ENCODE peak calls at places on chromosome 7, in nine cellular contexts. A, S, W, G, B, F, N, X and I are unnamed samples.

GRCh38 chr7:138459300-138460175 is 521 bp upstream of the TRIM24 start:
- DNase-seq in A (peak), S (peak), W (peak), G (no peak), B (peak), F (peak), N (no peak), X (peak), I (peak)

GRCh38 chr7:19552576-19552975 is 156.3 kb downstream of the POLR1F start:
- DNase-seq in A (no peak), S (no peak), W (no peak), G (no peak), B (no peak), F (no peak), N (no peak), X (no peak), I (no peak)

GRCh38 chr7:130345106-130345505 is 490 bp downstream of the CPA5 start:
- DNase-seq in A (no peak), S (no peak), W (no peak), G (no peak), B (no peak), F (no peak), N (no peak), X (peak), I (no peak)

GRCh38 chr7:29987821-29988317 is 1.7 kb downstream of the SCRN1 start:
- DNase-seq in A (peak), S (no peak), W (peak), G (peak), B (no peak), F (no peak), N (peak), X (no peak), I (no peak)

GRCh38 chr7:38728145-38728544 is 97.0 kb upstream of the AMPH start:
- DNase-seq in A (no peak), S (no peak), W (no peak), G (no peak), B (no peak), F (no peak), N (peak), X (no peak), I (no peak)

GRCh38 chr7:142263598-142264380 is 5.9 kb upstream of the PRSS58 start:
- DNase-seq in A (no peak), S (no peak), W (no peak), G (no peak), B (no peak), F (no peak), N (peak), X (no peak), I (no peak)

GRCh38 chr7:29282819-29283414 is 88.3 kb downstream of the CHN2 start:
- DNase-seq in A (no peak), S (no peak), W (no peak), G (no peak), B (no peak), F (no peak), N (no peak), X (no peak), I (no peak)

GRCh38 chr7:92826258-92827004 is 9.9 kb downstream of the CDK6 start:
- DNase-seq in A (no peak), S (no peak), W (no peak), G (no peak), B (no peak), F (no peak), N (no peak), X (no peak), I (no peak)

GRCh38 chr7:16923019-16923418 is 41.2 kb upstream of the AGR3 start:
- DNase-seq in A (no peak), S (no peak), W (no peak), G (no peak), B (no peak), F (no peak), N (no peak), X (no peak), I (no peak)

GRCh38 chr7:92297736-92298135 is 52.0 kb downstream of the ANKIB1 start:
- DNase-seq in A (no peak), S (no peak), W (no peak), G (no peak), B (no peak), F (no peak), N (no peak), X (no peak), I (no peak)

GRCh38 chr7:79610301-79610700 is 156.8 kb upstream of the MAGI2 start:
- DNase-seq in A (no peak), S (no peak), W (no peak), G (no peak), B (no peak), F (no peak), N (peak), X (no peak), I (no peak)

GRCh38 chr7:54878339-54878738 is 119.3 kb upstream of the SEC61G start:
- DNase-seq in A (no peak), S (no peak), W (no peak), G (no peak), B (no peak), F (no peak), N (no peak), X (no peak), I (no peak)

GRCh38 chr7:145902123-145902522 is 214.5 kb upstream of the CNTNAP2 start:
- DNase-seq in A (no peak), S (no peak), W (no peak), G (no peak), B (no peak), F (no peak), N (no peak), X (no peak), I (no peak)

GRCh38 chr7:97006951-97007861 is 1.9 kb downstream of the DLX6 start:
- DNase-seq in A (no peak), S (no peak), W (no peak), G (no peak), B (no peak), F (no peak), N (no peak), X (no peak), I (no peak)

GRCh38 chr7:30977896-30978564 is 14.3 kb downstream of the GHRHR start:
- DNase-seq in A (no peak), S (no peak), W (peak), G (no peak), B (no peak), F (no peak), N (no peak), X (peak), I (no peak)

GRCh38 chr7:83946801-83947200 is 247.8 kb downstream of the SEMA3A start:
- DNase-seq in A (no peak), S (no peak), W (no peak), G (no peak), B (no peak), F (no peak), N (no peak), X (no peak), I (no peak)

GRCh38 chr7:87507446-87507845 is 32.0 kb upstream of the ABCB4 start:
- DNase-seq in A (no peak), S (no peak), W (no peak), G (no peak), B (no peak), F (no peak), N (no peak), X (no peak), I (no peak)

GRCh38 chr7:2198760-2199159 is 34.0 kb downstream of the MAD1L1 start:
- DNase-seq in A (no peak), S (no peak), W (no peak), G (no peak), B (no peak), F (no peak), N (no peak), X (peak), I (no peak)

GRCh38 chr7:43764807-43765491 is 6.5 kb downstream of the BLVRA start:
- DNase-seq in A (no peak), S (no peak), W (no peak), G (no peak), B (no peak), F (no peak), N (peak), X (peak), I (no peak)

GRCh38 chr7:158343936-158344455 is 243.6 kb downstream of the PTPRN2 start:
- DNase-seq in A (no peak), S (no peak), W (no peak), G (no peak), B (no peak), F (no peak), N (no peak), X (peak), I (no peak)

GRCh38 chr7:81081626-81082025 is 162.8 kb upstream of the SEMA3C start:
- DNase-seq in A (no peak), S (no peak), W (no peak), G (no peak), B (no peak), F (no peak), N (no peak), X (no peak), I (no peak)